ENCODE peak calls at places on chromosomes 13 and 19, in eight cellular contexts. One of them, this sample, is unnamed.
A peak's percentile ranks its signal among the peaks of the same experiment; 100 is the strongest.

GRCh38 chr19:5225486-5226345 is 114.9 kb downstream of the PTPRS start:
- DNase-seq in activated CD4-positive, alpha-beta T cell treated with anti-CD3 and anti-CD28 coated beads for 48 hours: peak; percentile 42
- DNase-seq in cerebellar nuclear complex: no peak
- DNase-seq in renal cortical epithelial cell: no peak
- DNase-seq in WTC11: peak; percentile 81
- DNase-seq in ascending aorta: no peak
- DNase-seq in T-helper 9 cell: no peak
- DNase-seq in ureter: no peak
- DNase-seq in this sample: no peak

GRCh38 chr19:54905908-54906511 is at the start of gene NCR1:
- DNase-seq in activated CD4-positive, alpha-beta T cell treated with anti-CD3 and anti-CD28 coated beads for 48 hours: no peak
- DNase-seq in cerebellar nuclear complex: no peak
- DNase-seq in renal cortical epithelial cell: no peak
- DNase-seq in WTC11: no peak
- DNase-seq in ascending aorta: no peak
- DNase-seq in T-helper 9 cell: no peak
- DNase-seq in ureter: no peak
- DNase-seq in this sample: peak; percentile 35

GRCh38 chr19:7426986-7427385 is 61.8 kb downstream of the PEX11G start:
- DNase-seq in activated CD4-positive, alpha-beta T cell treated with anti-CD3 and anti-CD28 coated beads for 48 hours: peak; percentile 30
- DNase-seq in cerebellar nuclear complex: no peak
- DNase-seq in renal cortical epithelial cell: no peak
- DNase-seq in WTC11: no peak
- DNase-seq in ascending aorta: no peak
- DNase-seq in T-helper 9 cell: peak; percentile 17
- DNase-seq in ureter: no peak
- DNase-seq in this sample: peak; percentile 17

GRCh38 chr13:28654276-28654675 is 4.7 kb upstream of the POMP start:
- DNase-seq in activated CD4-positive, alpha-beta T cell treated with anti-CD3 and anti-CD28 coated beads for 48 hours: no peak
- DNase-seq in cerebellar nuclear complex: no peak
- DNase-seq in renal cortical epithelial cell: no peak
- DNase-seq in WTC11: no peak
- DNase-seq in ascending aorta: no peak
- DNase-seq in T-helper 9 cell: no peak
- DNase-seq in ureter: no peak
- DNase-seq in this sample: no peak

GRCh38 chr13:105240356-105240755 is 1295.1 kb downstream of the EFNB2 start:
- DNase-seq in activated CD4-positive, alpha-beta T cell treated with anti-CD3 and anti-CD28 coated beads for 48 hours: no peak
- DNase-seq in cerebellar nuclear complex: no peak
- DNase-seq in renal cortical epithelial cell: no peak
- DNase-seq in WTC11: no peak
- DNase-seq in ascending aorta: no peak
- DNase-seq in T-helper 9 cell: no peak
- DNase-seq in ureter: no peak
- DNase-seq in this sample: no peak

GRCh38 chr19:4456843-4457653 is 546 bp downstream of the UBXN6 start:
- DNase-seq in activated CD4-positive, alpha-beta T cell treated with anti-CD3 and anti-CD28 coated beads for 48 hours: peak; percentile 48
- DNase-seq in cerebellar nuclear complex: no peak
- DNase-seq in renal cortical epithelial cell: no peak
- DNase-seq in WTC11: peak; percentile 72
- DNase-seq in ascending aorta: no peak
- DNase-seq in T-helper 9 cell: peak; percentile 58
- DNase-seq in ureter: no peak
- DNase-seq in this sample: no peak

GRCh38 chr13:46728777-46729176 is 68.2 kb downstream of the ESD start:
- DNase-seq in activated CD4-positive, alpha-beta T cell treated with anti-CD3 and anti-CD28 coated beads for 48 hours: peak; percentile 43
- DNase-seq in cerebellar nuclear complex: no peak
- DNase-seq in renal cortical epithelial cell: no peak
- DNase-seq in WTC11: no peak
- DNase-seq in ascending aorta: no peak
- DNase-seq in T-helper 9 cell: no peak
- DNase-seq in ureter: no peak
- DNase-seq in this sample: no peak

GRCh38 chr19:54114340-54114826 is 1.1 kb downstream of the TFPT start:
- DNase-seq in activated CD4-positive, alpha-beta T cell treated with anti-CD3 and anti-CD28 coated beads for 48 hours: peak; percentile 64
- DNase-seq in cerebellar nuclear complex: no peak
- DNase-seq in renal cortical epithelial cell: peak; percentile 11
- DNase-seq in WTC11: no peak
- DNase-seq in ascending aorta: peak; percentile 73
- DNase-seq in T-helper 9 cell: peak; percentile 40
- DNase-seq in ureter: peak; percentile 70
- DNase-seq in this sample: peak; percentile 46

GRCh38 chr13:20873348-20873747 is 29.2 kb downstream of the XPO4 start:
- DNase-seq in activated CD4-positive, alpha-beta T cell treated with anti-CD3 and anti-CD28 coated beads for 48 hours: no peak
- DNase-seq in cerebellar nuclear complex: no peak
- DNase-seq in renal cortical epithelial cell: peak; percentile 74
- DNase-seq in WTC11: no peak
- DNase-seq in ascending aorta: no peak
- DNase-seq in T-helper 9 cell: no peak
- DNase-seq in ureter: no peak
- DNase-seq in this sample: no peak

GRCh38 chr19:6536138-6536671 is 5.4 kb downstream of the TNFSF9 start:
- DNase-seq in activated CD4-positive, alpha-beta T cell treated with anti-CD3 and anti-CD28 coated beads for 48 hours: peak; percentile 89
- DNase-seq in cerebellar nuclear complex: no peak
- DNase-seq in renal cortical epithelial cell: peak; percentile 78
- DNase-seq in WTC11: peak; percentile 61
- DNase-seq in ascending aorta: peak; percentile 80
- DNase-seq in T-helper 9 cell: peak; percentile 56
- DNase-seq in ureter: peak; percentile 60
- DNase-seq in this sample: peak; percentile 86

GRCh38 chr13:60431108-60431700 is 34.2 kb downstream of the TDRD3 start:
- DNase-seq in activated CD4-positive, alpha-beta T cell treated with anti-CD3 and anti-CD28 coated beads for 48 hours: no peak
- DNase-seq in cerebellar nuclear complex: no peak
- DNase-seq in renal cortical epithelial cell: peak; percentile 78
- DNase-seq in WTC11: no peak
- DNase-seq in ascending aorta: no peak
- DNase-seq in T-helper 9 cell: no peak
- DNase-seq in ureter: no peak
- DNase-seq in this sample: peak; percentile 14

GRCh38 chr13:70835349-70835748 is 727.1 kb upstream of the KLHL1 start:
- DNase-seq in activated CD4-positive, alpha-beta T cell treated with anti-CD3 and anti-CD28 coated beads for 48 hours: no peak
- DNase-seq in cerebellar nuclear complex: no peak
- DNase-seq in renal cortical epithelial cell: no peak
- DNase-seq in WTC11: no peak
- DNase-seq in ascending aorta: no peak
- DNase-seq in T-helper 9 cell: no peak
- DNase-seq in ureter: no peak
- DNase-seq in this sample: no peak

GRCh38 chr19:53865523-53865917 is 2.2 kb upstream of the MYADM start:
- DNase-seq in activated CD4-positive, alpha-beta T cell treated with anti-CD3 and anti-CD28 coated beads for 48 hours: no peak
- DNase-seq in cerebellar nuclear complex: no peak
- DNase-seq in renal cortical epithelial cell: no peak
- DNase-seq in WTC11: no peak
- DNase-seq in ascending aorta: peak; percentile 66
- DNase-seq in T-helper 9 cell: no peak
- DNase-seq in ureter: no peak
- DNase-seq in this sample: no peak

GRCh38 chr19:20423381-20424207 is 142.0 kb downstream of the ZNF737 start:
- DNase-seq in activated CD4-positive, alpha-beta T cell treated with anti-CD3 and anti-CD28 coated beads for 48 hours: peak; percentile 52
- DNase-seq in cerebellar nuclear complex: no peak
- DNase-seq in renal cortical epithelial cell: peak; percentile 50
- DNase-seq in WTC11: peak; percentile 34
- DNase-seq in ascending aorta: peak; percentile 80
- DNase-seq in T-helper 9 cell: peak; percentile 23
- DNase-seq in ureter: peak; percentile 68
- DNase-seq in this sample: no peak

GRCh38 chr13:105979131-105979530 is 556.3 kb downstream of the EFNB2 start:
- DNase-seq in activated CD4-positive, alpha-beta T cell treated with anti-CD3 and anti-CD28 coated beads for 48 hours: no peak
- DNase-seq in cerebellar nuclear complex: no peak
- DNase-seq in renal cortical epithelial cell: peak; percentile 76
- DNase-seq in WTC11: no peak
- DNase-seq in ascending aorta: no peak
- DNase-seq in T-helper 9 cell: no peak
- DNase-seq in ureter: no peak
- DNase-seq in this sample: no peak

This sample was measured in effector memory CD8-positive, alpha-beta T cell.